ENCODE peak calls at places on chromosome 20, in four cellular contexts. A is CD4-positive, alpha-beta T cell; X is globus pallidus; W is naive thymus-derived CD8-positive, alpha-beta T cell. P is an unnamed sample.

GRCh38 chr20:16588241-16588640 is 15.0 kb upstream of the KIF16B start:
- DNase-seq in W (no peak), X (no peak), A (no peak), P (no peak)

GRCh38 chr20:51419236-51419635 is 123.3 kb downstream of the NFATC2 start:
- DNase-seq in X (no peak), A (no peak), W (no peak), P (no peak)

GRCh38 chr20:58330692-58331091 is 21.2 kb downstream of the RAB22A start:
- DNase-seq in A (no peak), X (no peak), W (no peak), P (no peak)

GRCh38 chr20:51661609-51662178 is 106.5 kb downstream of the ATP9A start:
- DNase-seq in A (no peak), X (no peak), W (no peak), P (no peak)

GRCh38 chr20:11838076-11838636 is 79.5 kb upstream of the BTBD3 start:
- DNase-seq in X (peak), W (no peak), A (no peak), P (no peak)

GRCh38 chr20:25035924-25036323 is 22.0 kb downstream of the ACSS1 start:
- DNase-seq in X (peak), A (no peak), W (no peak), P (no peak)

GRCh38 chr20:61449916-61450315 is 197.9 kb downstream of the CDH4 start:
- DNase-seq in X (no peak), A (no peak), W (no peak), P (no peak)

GRCh38 chr20:45301824-45302251 is 4.8 kb upstream of the RBPJL start:
- DNase-seq in A (no peak), X (no peak), W (no peak), P (no peak)

GRCh38 chr20:62123450-62124118 is 1.3 kb downstream of the LSM14B start:
- DNase-seq in W (no peak), X (no peak), A (no peak), P (no peak)

GRCh38 chr20:19973920-19974620 is 43.1 kb upstream of the NAA20 start:
- DNase-seq in A (no peak), X (peak), W (no peak), P (no peak)

GRCh38 chr20:63873477-63873971 is 8.5 kb downstream of the TPD52L2 start:
- DNase-seq in W (no peak), X (peak), A (no peak), P (no peak)

GRCh38 chr20:44134897-44135810 is 51.8 kb downstream of the JPH2 start:
- DNase-seq in W (no peak), X (no peak), A (no peak), P (no peak)

GRCh38 chr20:61537721-61538480 is 285.8 kb downstream of the CDH4 start:
- DNase-seq in X (no peak), A (no peak), W (no peak), P (no peak)

GRCh38 chr20:32731882-32732266 is 11.4 kb downstream of the COMMD7 start:
- DNase-seq in A (no peak), X (no peak), W (no peak), P (no peak)

GRCh38 chr20:21301940-21302644 is 1.0 kb upstream of the XRN2 start:
- DNase-seq in A (no peak), W (no peak), X (no peak), P (no peak)

GRCh38 chr20:24782801-24783630 is 166.1 kb upstream of the CST7 start:
- DNase-seq in A (no peak), X (no peak), W (no peak), P (no peak)

GRCh38 chr20:10863337-10864060 is 189.7 kb upstream of the JAG1 start:
- DNase-seq in W (no peak), X (no peak), A (no peak), P (no peak)

GRCh38 chr20:17768267-17768666 is 68.5 kb downstream of the BANF2 start:
- DNase-seq in W (no peak), X (no peak), A (no peak), P (peak)

GRCh38 chr20:60862601-60863000 is 389.5 kb upstream of the CDH4 start:
- DNase-seq in X (no peak), A (no peak), W (no peak), P (no peak)

GRCh38 chr20:62805711-62806382 is 1.2 kb downstream of the OGFR start:
- DNase-seq in X (no peak), W (no peak), A (no peak), P (no peak)

GRCh38 chr20:55116598-55116997 is 641.2 kb downstream of the DOK5 start:
- DNase-seq in A (no peak), X (no peak), W (no peak), P (no peak)

P was measured in naive B cell.